ENCODE peak calls at places on chromosomes 4 and X, in seven cellular contexts. Z is CD8-positive, alpha-beta T cell; M is upper lobe of right lung; B is suprapubic skin; R is adrenal gland; P is CD4-positive, CD25-positive, alpha-beta regulatory T cell; U is endodermal cell. T is an unnamed sample. For H3K4me1 and H3K27me3, the result is how much of the 10 kb centered on the place peaks cover.

GRCh38 chr4:106418444-106418843 is 49.9 kb upstream of the GIMD1 start:
- DNase-seq in Z (no peak), M (no peak), B (no peak), R (no peak), P (no peak), U (peak), T (no peak)

GRCh38 chrX:153500676-153501280 is 6.0 kb downstream of the BGN start:
- DNase-seq in Z (no peak), M (no peak), B (no peak), R (no peak), P (no peak), U (no peak), T (no peak)

GRCh38 chrX:84248226-84248625 is 60.2 kb upstream of the RPS6KA6 start:
- DNase-seq in Z (no peak), M (no peak), B (no peak), R (no peak), P (no peak), U (no peak), T (no peak)

GRCh38 chrX:77901506-77901905 is 2.2 kb downstream of the COX7B start:
- DNase-seq in Z (no peak), M (no peak), B (no peak), R (no peak), P (no peak), U (no peak), T (no peak)

GRCh38 chrX:103635436-103635835 is 6.7 kb downstream of the TCEAL1 start:
- DNase-seq in Z (no peak), M (no peak), B (no peak), R (no peak), P (no peak), U (no peak), T (no peak)

GRCh38 chrX:129553619-129554288 is 13.7 kb downstream of the OCRL start:
- DNase-seq in Z (no peak), M (no peak), B (no peak), R (no peak), P (no peak), U (no peak), T (no peak)

GRCh38 chr4:47486306-47486705 is 1.2 kb downstream of the ATP10D start:
- DNase-seq in Z (no peak), M (no peak), B (no peak), R (no peak), P (no peak), U (no peak), T (no peak)

GRCh38 chr4:184477201-184477999 is 3.0 kb upstream of the IRF2 start:
- DNase-seq in Z (no peak), M (no peak), B (no peak), R (no peak), P (peak), U (no peak), T (no peak)

DNA sequence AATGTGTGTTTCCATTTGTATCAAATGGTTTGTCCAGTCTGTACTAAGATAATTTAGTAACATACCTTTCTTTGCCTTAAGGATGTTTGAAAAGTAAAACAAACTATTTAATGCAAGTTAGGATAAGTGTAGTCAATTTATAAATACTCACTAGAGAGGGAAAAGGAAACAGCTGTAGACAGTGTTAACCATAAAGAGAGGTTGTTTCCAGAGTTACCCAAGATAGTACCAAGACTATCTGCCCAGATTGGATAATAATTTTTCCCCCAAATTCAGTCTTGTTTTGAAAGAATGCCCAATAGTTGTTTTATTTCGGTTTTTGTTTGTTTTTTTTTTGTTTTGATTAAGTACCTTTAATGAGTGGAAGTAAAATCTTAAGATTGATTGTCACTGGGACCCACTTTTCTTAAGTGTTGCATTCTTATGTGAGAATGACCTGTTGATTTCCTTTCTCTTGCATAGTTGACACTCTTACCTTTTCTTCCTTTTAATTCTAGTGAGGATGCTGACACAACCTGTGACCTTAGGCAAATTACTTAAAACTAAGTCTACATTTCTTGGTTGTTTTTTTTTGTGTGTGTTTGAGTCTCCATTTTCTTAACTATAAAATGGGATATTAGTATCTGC is 12.8 kb downstream of the AFF1 start:
- DNase-seq in Z (no peak), M (no peak), B (no peak), R (no peak), P (no peak), U (no peak), T (no peak)
- H3K4me1 ChIP-seq in Z (under half), M (under half), B (under half), R (under half), P (under half), U (under half), T (under half)

GRCh38 chr4:675980-676870 is 1.9 kb downstream of the MYL5 start:
- DNase-seq in Z (no peak), M (no peak), B (no peak), R (no peak), P (no peak), U (no peak), T (no peak)

GRCh38 chr4:676871-677235 is 2.5 kb downstream of the MYL5 start:
- DNase-seq in Z (no peak), M (no peak), B (peak), R (no peak), P (no peak), U (no peak), T (no peak)

GRCh38 chr4:675036-675804 is 878 bp downstream of the MYL5 start:
- DNase-seq in Z (no peak), M (no peak), B (no peak), R (no peak), P (no peak), U (no peak), T (peak)

GRCh38 chr4:673349-674091 is 556 bp downstream of the ATP5ME start:
- DNase-seq in Z (no peak), M (peak), B (no peak), R (no peak), P (no peak), U (no peak), T (peak)

DNA sequence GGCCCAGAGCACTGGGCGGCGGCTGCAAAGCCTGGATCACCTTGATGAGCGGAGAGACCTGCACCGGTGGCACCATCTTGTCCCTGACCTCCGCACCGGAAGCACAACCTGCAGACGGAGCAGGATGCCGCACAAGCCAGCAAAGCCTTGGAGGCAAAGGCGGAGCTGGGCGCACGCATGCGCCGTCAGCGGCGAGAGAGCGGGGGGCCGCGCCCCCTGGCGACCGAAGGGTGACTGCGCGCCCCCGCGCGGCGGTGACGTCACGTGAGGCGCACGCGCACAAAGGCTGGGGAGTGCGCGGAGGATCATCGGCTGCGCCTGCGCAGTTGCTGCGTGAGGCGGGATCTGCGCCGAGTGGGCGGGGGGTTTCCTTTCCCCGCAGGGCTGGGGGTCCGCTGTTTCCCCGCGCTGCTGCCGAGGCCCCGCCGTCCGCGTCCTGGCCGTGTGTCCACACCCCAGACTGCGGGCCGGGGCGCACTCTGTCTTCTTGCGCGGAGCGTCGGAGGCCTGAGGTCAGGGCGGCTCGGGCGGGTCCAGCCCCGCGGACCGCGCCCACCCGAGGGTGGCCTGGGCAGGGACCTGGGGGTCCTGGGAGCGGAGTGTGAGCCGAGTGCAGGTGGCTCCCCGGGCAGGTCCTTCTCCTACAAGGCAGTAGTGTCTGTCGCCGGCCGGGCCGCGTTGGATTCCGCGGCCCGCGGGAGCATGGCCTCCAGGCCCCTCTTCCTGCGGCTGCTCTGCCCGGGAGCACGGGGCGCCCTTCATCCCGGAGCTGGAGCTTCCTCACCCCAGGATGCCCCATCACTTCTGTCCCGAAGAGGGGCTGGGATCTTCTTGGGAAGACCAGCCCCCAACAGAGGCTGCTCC is at the start of the genes ATP5ME and MYL5:
- DNase-seq in Z (peak), M (peak), B (peak), R (peak), P (peak), U (peak), T (peak)
- H3K4me3 ChIP-seq in Z (peak), M (peak), B (peak), R (peak), P (peak), U (peak), T (peak)

GRCh38 chr4:151784676-151785075 is 23.9 kb upstream of the GATB start:
- DNase-seq in Z (no peak), M (no peak), B (no peak), R (no peak), P (no peak), U (no peak), T (no peak)
- H3K27me3 ChIP-seq in Z (under half), M (under half), B (under half), R (under half), P (under half), U (under half), T (under half)

GRCh38 chr4:15343581-15343980 is 84.3 kb upstream of the C1QTNF7 start:
- DNase-seq in Z (no peak), M (no peak), B (no peak), R (no peak), P (no peak), U (no peak), T (no peak)
- H3K4me1 ChIP-seq in Z (under half), M (under half), B (under half), R (under half), P (under half), U (under half), T (under half)

DNA sequence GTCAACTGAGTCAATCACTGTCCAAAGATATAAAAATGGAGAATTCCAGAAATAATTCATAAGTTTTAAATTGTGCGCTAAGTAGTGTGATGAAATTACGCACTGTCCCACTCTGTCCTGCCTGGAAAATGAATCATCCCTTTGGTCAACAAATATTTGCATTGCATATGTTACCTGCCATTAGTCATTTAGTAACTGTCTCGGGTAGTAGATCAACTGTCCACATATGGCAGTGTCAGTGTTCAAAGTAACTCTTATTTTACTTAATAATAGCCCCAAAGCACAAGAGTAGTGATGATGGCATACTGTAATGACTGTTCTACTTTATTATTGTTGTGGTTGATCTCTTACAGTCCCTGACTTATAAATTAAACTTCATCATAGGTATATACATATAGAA is 3.4 kb downstream of the YTHDC1 start:
- DNase-seq in Z (no peak), M (no peak), B (no peak), R (no peak), P (no peak), U (no peak), T (no peak)
- H3K4me3 ChIP-seq in Z (peak), M (no peak), B (no peak), R (no peak), P (peak), U (peak), T (no peak)

GRCh38 chr4:8699063-8699385 is 106.5 kb downstream of the CPZ start:
- DNase-seq in Z (no peak), M (peak), B (no peak), R (no peak), P (no peak), U (peak), T (no peak)
- H3K27me3 ChIP-seq in Z (under half), M (under half), B (half or more), R (under half), P (under half), U (under half), T (under half)

GRCh38 chr4:54063737-54064316 is 578 bp downstream of the CHIC2 start:
- DNase-seq in Z (peak), M (peak), B (peak), R (peak), P (peak), U (peak), T (peak)

GRCh38 chr4:54063224-54063623 is 1.2 kb downstream of the CHIC2 start:
- DNase-seq in Z (no peak), M (no peak), B (no peak), R (no peak), P (peak), U (no peak), T (no peak)

GRCh38 chr4:54061067-54061466 is 3.3 kb downstream of the CHIC2 start:
- DNase-seq in Z (no peak), M (no peak), B (no peak), R (no peak), P (no peak), U (no peak), T (no peak)

GRCh38 chr4:54061873-54062272 is 2.5 kb downstream of the CHIC2 start:
- DNase-seq in Z (no peak), M (no peak), B (no peak), R (no peak), P (no peak), U (no peak), T (no peak)

DNA sequence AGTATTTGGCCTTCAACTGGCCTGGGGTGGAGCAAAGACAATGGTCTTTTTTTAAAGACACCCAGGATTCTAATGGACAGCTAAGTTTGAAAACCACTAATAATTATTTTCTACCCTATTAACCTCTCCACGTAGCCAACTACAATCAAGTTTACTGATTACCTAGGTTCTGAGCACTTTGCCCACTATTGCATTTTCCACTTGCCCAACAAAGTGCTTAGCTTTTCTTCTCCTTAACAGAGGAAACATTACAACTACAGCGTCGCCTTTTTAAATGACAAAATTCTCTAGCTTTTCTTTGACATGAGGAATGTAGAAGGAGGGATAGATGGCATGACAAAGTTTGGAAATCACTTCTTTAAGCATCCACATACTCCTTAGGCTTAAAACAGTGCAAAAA is 2.0 kb downstream of the CHIC2 start:
- DNase-seq in Z (no peak), M (no peak), B (no peak), R (no peak), P (no peak), U (no peak), T (no peak)
- H3K4me1 ChIP-seq in Z (under half), M (half or more), B (half or more), R (half or more), P (half or more), U (under half), T (under half)

DNA sequence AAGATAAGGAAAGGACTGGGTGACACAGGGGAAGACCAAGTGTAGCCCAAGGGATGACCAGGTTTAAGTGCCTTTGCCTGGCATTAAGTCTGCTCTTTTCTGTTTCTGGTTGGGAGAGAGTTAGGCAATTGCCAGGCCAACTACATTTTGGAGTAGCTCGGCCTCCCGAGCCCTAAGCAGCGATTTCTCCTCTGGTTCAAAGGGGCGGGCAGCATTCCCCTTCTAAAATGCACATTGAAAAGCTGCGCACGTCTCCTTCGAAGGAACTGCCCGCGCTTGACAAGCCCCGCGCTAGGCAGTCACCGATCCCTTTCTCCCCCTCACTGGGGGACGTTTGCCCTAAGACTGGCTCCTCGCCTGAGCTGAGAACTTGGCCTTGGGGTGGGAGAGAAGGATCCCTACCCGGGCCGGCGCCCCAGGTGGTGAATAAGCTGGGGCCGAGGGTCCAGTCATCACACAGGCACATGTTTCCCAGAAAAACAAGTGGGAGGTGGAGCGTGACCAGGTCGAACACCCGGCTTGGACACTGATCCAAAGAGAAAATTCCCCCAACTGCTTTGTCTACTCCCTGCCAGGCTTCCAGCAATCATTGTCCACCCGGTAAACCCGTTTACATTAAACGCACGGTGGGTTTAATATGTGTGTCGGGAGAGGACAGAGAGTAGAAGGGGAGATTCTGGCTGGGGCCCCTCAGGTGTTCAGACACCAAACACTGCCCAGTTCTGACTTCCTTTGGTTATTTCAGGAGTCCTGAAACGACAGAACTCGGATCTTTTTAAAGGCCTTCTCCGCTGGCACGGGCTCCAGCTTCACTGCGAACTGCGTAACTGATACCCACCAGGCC is 4.0 kb downstream of the ARX start:
- DNase-seq in Z (no peak), M (no peak), B (no peak), R (no peak), P (no peak), U (peak), T (no peak)
- H3K4me3 ChIP-seq in Z (no peak), M (no peak), B (no peak), R (no peak), P (no peak), U (no peak), T (peak)

T was measured in right cardiac atrium.